ENCODE peak calls at places on chromosome 6, in eight cellular contexts. V is tibial nerve; S is stimulated activated CD4-positive, alpha-beta T cell treated with anti-CD3 and anti-CD28 coated beads, Interleukin-12 subunit alpha, Interleukin-12 subunit beta, amount 100 ng/mL, for 4 hours; I is B cell; L is activated CD4-positive, CD25-positive, alpha-beta regulatory T cell; A is renal cortical epithelial cell; K is progenitor cell of endocrine pancreas; U is CD8-positive, alpha-beta T cell. T is an unnamed sample.

GRCh38 chr6:93784794-93785757 is 365.7 kb upstream of the EPHA7 start:
- DNase-seq in K (no peak), I (no peak), L (no peak), V (peak; percentile 24), S (no peak), U (no peak), A (peak; percentile 86), T (no peak)

GRCh38 chr6:82085701-82086100 is 161.8 kb downstream of the IBTK start:
- DNase-seq in I (no peak), L (no peak), V (no peak), U (no peak), K (no peak), A (no peak), S (no peak), T (no peak)

GRCh38 chr6:100229512-100229911 is 235.2 kb downstream of the SIM1 start:
- DNase-seq in U (no peak), K (no peak), V (no peak), S (no peak), L (no peak), I (no peak), A (no peak), T (no peak)

GRCh38 chr6:154930490-154930889 is 64.6 kb upstream of the TIAM2 start:
- DNase-seq in L (no peak), I (no peak), U (no peak), V (no peak), S (no peak), K (no peak), A (no peak), T (peak; percentile 100)

GRCh38 chr6:137968901-137969300 is 101.8 kb downstream of the TNFAIP3 start:
- DNase-seq in K (no peak), S (no peak), L (no peak), U (no peak), V (no peak), A (no peak), I (no peak), T (no peak)

GRCh38 chr6:53287336-53288225 is 61.2 kb downstream of the ELOVL5 start:
- DNase-seq in I (no peak), V (peak; percentile 63), K (no peak), L (no peak), A (no peak), S (no peak), U (no peak), T (no peak)

GRCh38 chr6:13550656-13551055 is 23.7 kb upstream of the SIRT5 start:
- DNase-seq in I (no peak), L (no peak), U (no peak), S (no peak), V (no peak), A (no peak), K (no peak), T (no peak)

GRCh38 chr6:85865665-85866372 is 223.1 kb upstream of the SYNCRIP start:
- DNase-seq in U (no peak), S (no peak), I (no peak), K (no peak), A (peak; percentile 93), V (no peak), L (no peak), T (no peak)

GRCh38 chr6:36514554-36515456 is 32.5 kb downstream of the STK38 start:
- DNase-seq in A (peak; percentile 95), L (no peak), K (no peak), I (no peak), V (no peak), S (no peak), U (no peak), T (no peak)

GRCh38 chr6:157946865-157947532 is 34.7 kb upstream of the SYNJ2 start:
- DNase-seq in A (no peak), I (no peak), K (no peak), S (no peak), U (no peak), L (no peak), V (no peak), T (peak; percentile 62)

GRCh38 chr6:304833-305370 is 12.6 kb downstream of the DUSP22 start:
- DNase-seq in L (no peak), S (no peak), U (no peak), K (no peak), A (no peak), I (no peak), V (no peak), T (no peak)

GRCh38 chr6:143058987-143059386 is 1.7 kb upstream of the AIG1 start:
- DNase-seq in I (no peak), U (no peak), V (no peak), S (no peak), K (no peak), A (no peak), L (no peak), T (no peak)

GRCh38 chr6:2108700-2109306 is 136.6 kb downstream of the GMDS start:
- DNase-seq in K (no peak), A (no peak), U (no peak), I (no peak), S (no peak), V (no peak), L (no peak), T (peak; percentile 3)

GRCh38 chr6:47769951-47770350 is 11.9 kb upstream of the OPN5 start:
- DNase-seq in L (no peak), V (no peak), I (no peak), A (peak; percentile 57), K (no peak), S (no peak), U (no peak), T (no peak)